ENCODE peak calls at places on chromosomes 12 and 14, in four cellular contexts. N, L, C and Y are unnamed samples.

GRCh38 chr12:18868673-18869072 is 130.8 kb downstream of the CAPZA3 start:
- DNase-seq in N (no peak), L (peak), C (no peak), Y (no peak)

GRCh38 chr12:2322554-2323120 is 269.9 kb downstream of the CACNA1C start:
- DNase-seq in N (no peak), L (no peak), C (no peak), Y (no peak)

GRCh38 chr14:31955941-31956579 is 121.0 kb upstream of the ARHGAP5 start:
- DNase-seq in N (no peak), L (no peak), C (no peak), Y (no peak)

GRCh38 chr14:22905627-22906026 is 13.3 kb downstream of the RBM23 start:
- DNase-seq in N (no peak), L (no peak), C (no peak), Y (no peak)

GRCh38 chr14:92531151-92531873 is 17.7 kb downstream of the RIN3 start:
- DNase-seq in N (no peak), L (no peak), C (no peak), Y (peak)

GRCh38 chr14:104306450-104307040 is 168.2 kb downstream of the KIF26A start:
- DNase-seq in N (no peak), L (no peak), C (peak), Y (no peak)

GRCh38 chr12:40156031-40156764 is 50.3 kb upstream of the SLC2A13 start:
- DNase-seq in N (no peak), L (no peak), C (no peak), Y (no peak)

GRCh38 chr12:125503128-125503527 is 437.9 kb downstream of the AACS start:
- DNase-seq in N (no peak), L (no peak), C (no peak), Y (no peak)

GRCh38 chr14:53399057-53399456 is 245.9 kb upstream of the DDHD1 start:
- DNase-seq in N (no peak), L (peak), C (no peak), Y (peak)

GRCh38 chr14:38309522-38310262 is 53.8 kb upstream of the CLEC14A start:
- DNase-seq in N (no peak), L (no peak), C (no peak), Y (no peak)

GRCh38 chr12:95574799-95575452 is 23.6 kb upstream of the USP44 start:
- DNase-seq in N (no peak), L (peak), C (no peak), Y (no peak)

GRCh38 chr12:91189526-91189925 is 6.9 kb upstream of the DCN start:
- DNase-seq in N (no peak), L (peak), C (no peak), Y (no peak)

GRCh38 chr14:94681300-94682060 is 69.3 kb downstream of the SERPINA3 start:
- DNase-seq in N (no peak), L (peak), C (no peak), Y (peak)

GRCh38 chr12:89574736-89575208 is 48.9 kb upstream of the POC1B start:
- DNase-seq in N (peak), L (peak), C (no peak), Y (no peak)

GRCh38 chr12:2924019-2924418 is 33.3 kb downstream of the TULP3 start:
- DNase-seq in N (no peak), L (peak), C (no peak), Y (no peak)

GRCh38 chr14:38016497-38016896 is 191.2 kb upstream of the SSTR1 start:
- DNase-seq in N (no peak), L (no peak), C (no peak), Y (no peak)

GRCh38 chr12:124396544-124397398 is 101.9 kb downstream of the RFLNA start:
- DNase-seq in N (no peak), L (no peak), C (peak), Y (no peak)

GRCh38 chr12:85733441-85733840 is 102.8 kb downstream of the RASSF9 start:
- DNase-seq in N (no peak), L (peak), C (no peak), Y (no peak)

GRCh38 chr14:80867091-80867490 is 74.4 kb downstream of the CEP128 start:
- DNase-seq in N (no peak), L (peak), C (no peak), Y (no peak)
- H3K4me3 ChIP-seq in N (no peak), L (no peak), C (no peak), Y (no peak)

GRCh38 chr14:102320671-102321455 is 1.3 kb downstream of the ZNF839 start:
- DNase-seq in N (no peak), L (no peak), C (no peak), Y (no peak)
- H3K4me3 ChIP-seq in N (peak), L (peak), C (peak), Y (peak)

GRCh38 chr14:106419432-106419831 is 893.0 kb downstream of the TMEM121 start:
- DNase-seq in N (no peak), L (no peak), C (no peak), Y (no peak)

GRCh38 chr14:106417224-106418049 is 891.1 kb downstream of the TMEM121 start:
- DNase-seq in N (no peak), L (no peak), C (peak), Y (peak)

GRCh38 chr14:106422066-106422465 is 895.7 kb downstream of the TMEM121 start:
- DNase-seq in N (no peak), L (no peak), C (no peak), Y (no peak)
- H3K4me3 ChIP-seq in N (no peak), L (no peak), C (no peak), Y (no peak)

DNA sequence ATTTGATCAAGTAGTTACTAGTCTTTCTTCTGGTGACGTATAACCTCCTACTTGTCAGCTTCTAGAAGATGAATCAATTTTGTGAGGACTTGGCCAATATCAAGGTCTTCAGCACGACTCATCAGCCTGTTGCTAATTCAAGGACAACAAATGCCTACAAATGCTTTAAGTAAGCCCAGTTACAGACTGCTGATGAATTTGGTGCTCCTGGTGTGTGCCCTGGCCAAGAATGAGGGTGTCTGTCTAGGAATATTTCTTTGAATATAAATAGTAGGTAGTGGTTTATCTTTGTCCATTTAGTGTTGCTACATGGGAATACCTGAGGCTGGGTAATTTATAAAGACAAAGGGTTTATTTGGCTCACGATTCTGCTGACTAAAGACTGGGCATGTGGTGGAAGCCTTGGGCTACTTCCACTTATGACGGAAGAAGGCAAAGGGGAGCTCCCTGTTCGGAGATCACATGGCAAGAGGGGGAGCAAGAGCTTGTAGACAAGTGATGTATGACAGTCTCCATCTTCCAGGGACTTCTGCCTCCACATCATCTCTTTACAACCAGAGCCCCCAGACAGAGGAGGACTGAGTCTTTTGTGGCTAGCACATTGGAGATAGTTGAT is 180.2 kb downstream of the CRADD start:
- DNase-seq in N (peak), L (peak), C (no peak), Y (no peak)
- H3K4me3 ChIP-seq in N (no peak), L (no peak), C (no peak), Y (no peak)

GRCh38 chr14:54627718-54628345 is 60.9 kb downstream of the SAMD4A start:
- DNase-seq in N (no peak), L (no peak), C (peak), Y (peak)
- H3K4me3 ChIP-seq in N (no peak), L (peak), C (peak), Y (peak)

DNA sequence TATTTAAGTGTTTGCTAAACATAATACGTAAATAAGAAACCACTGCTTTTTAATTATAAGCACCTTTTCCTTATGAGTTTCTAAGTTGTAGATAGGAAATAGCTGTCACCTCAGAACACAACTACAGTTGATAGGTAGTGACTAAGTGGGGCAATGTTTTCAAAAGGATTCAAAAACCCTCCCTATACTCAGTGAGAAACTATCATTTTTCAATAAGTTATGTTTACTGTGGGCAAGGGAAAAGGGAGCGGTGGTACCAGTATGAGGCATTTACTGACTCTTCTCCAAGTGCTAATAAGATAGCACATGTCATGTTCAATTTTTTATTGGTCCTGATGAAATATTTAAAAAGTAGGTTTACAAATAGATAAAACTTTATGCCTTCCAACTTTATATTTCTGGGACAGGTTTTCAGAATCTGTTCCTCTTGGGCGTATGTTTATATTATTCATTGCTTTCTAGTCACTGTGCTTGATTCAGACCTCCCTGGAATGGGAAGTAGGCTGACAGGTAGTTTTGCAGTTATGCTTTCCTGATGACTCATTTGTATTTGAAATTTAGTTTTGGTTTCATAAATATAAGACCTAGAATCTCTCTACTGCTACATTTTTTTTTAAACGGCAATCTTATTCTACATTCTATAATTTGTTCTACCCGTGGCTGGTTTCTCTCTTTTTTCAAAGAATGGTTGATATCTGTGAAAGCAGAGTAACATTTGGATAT is 153.1 kb downstream of the TMEM117 start:
- DNase-seq in N (no peak), L (no peak), C (no peak), Y (peak)
- H3K4me3 ChIP-seq in N (no peak), L (no peak), C (no peak), Y (no peak)